ENCODE peak calls at places on chromosomes 11 and 22, in nine cellular contexts. Y is MM.1S, D is pancreas, S is PC-9, B is stomach, Q is fibroblast of lung, I is cardiac muscle cell, H is mammary epithelial cell, J is breast epithelium. U is an unnamed sample.
A peak's percentile ranks its signal among the peaks of the same experiment; 100 is the strongest.

GRCh38 chr11:45899448-45900174 is 7.5 kb downstream of the FREY1 start:
- DNase-seq in Y (no peak), Q (peak; percentile 87), B (peak; percentile 79), H (peak; percentile 80), D (peak; percentile 88), J (peak; percentile 67), S (peak; percentile 91), I (peak; percentile 87), U (peak; percentile 85)

GRCh38 chr11:113505541-113506375 is 30.6 kb upstream of the DRD2 start:
- DNase-seq in D (no peak), B (no peak), J (peak; percentile 88), Q (peak; percentile 85), H (peak; percentile 99), S (no peak), I (peak; percentile 97), Y (no peak), U (no peak)

GRCh38 chr11:10982695-10983492 is 125.0 kb upstream of the ZBED5 start:
- DNase-seq in Q (no peak), I (peak; percentile 20), S (peak; percentile 2), J (no peak), H (peak; percentile 32), Y (no peak), D (no peak), B (no peak), U (no peak)

GRCh38 chr11:131530411-131530810 is 160.0 kb downstream of the NTM start:
- DNase-seq in I (no peak), J (no peak), Y (no peak), S (no peak), D (no peak), B (no peak), H (no peak), Q (no peak), U (no peak)

GRCh38 chr11:3840870-3841425 is at the start of gene RHOG:
- DNase-seq in Q (peak; percentile 76), D (peak; percentile 82), I (peak; percentile 89), B (peak; percentile 81), H (peak; percentile 84), J (peak; percentile 73), Y (peak; percentile 81), S (peak; percentile 70), U (peak; percentile 90)

GRCh38 chr11:70942593-70942992 is 309.8 kb downstream of the SHANK2 start:
- DNase-seq in J (no peak), S (no peak), Q (no peak), H (no peak), I (no peak), D (no peak), Y (no peak), B (no peak), U (no peak)

GRCh38 chr11:7522106-7522505 is 8.3 kb downstream of the PPFIBP2 start:
- DNase-seq in S (no peak), H (no peak), Q (no peak), D (no peak), J (no peak), B (no peak), I (no peak), Y (no peak), U (no peak)

GRCh38 chr22:21052715-21053459 is 7.1 kb downstream of the LRRC74B start:
- DNase-seq in H (no peak), S (no peak), Q (no peak), J (no peak), Y (no peak), D (no peak), I (no peak), B (no peak), U (no peak)

GRCh38 chr11:94519478-94520084 is 7.3 kb downstream of the C11orf97 start:
- DNase-seq in D (no peak), I (peak; percentile 51), Y (peak; percentile 54), B (no peak), S (no peak), J (no peak), Q (peak; percentile 17), H (no peak), U (no peak)

GRCh38 chr11:121453589-121454299 is 977 bp upstream of the SORL1-AS1 start:
- DNase-seq in Y (no peak), Q (no peak), H (no peak), B (no peak), J (no peak), S (no peak), D (no peak), I (no peak), U (no peak)

GRCh38 chr11:134802598-134802997 is 390.6 kb upstream of the B3GAT1 start:
- DNase-seq in Y (no peak), Q (no peak), B (no peak), D (no peak), H (no peak), S (no peak), I (no peak), J (no peak), U (no peak)

GRCh38 chr22:37567991-37568390 is 7.7 kb downstream of the CDC42EP1 start:
- DNase-seq in B (no peak), Y (no peak), I (no peak), D (no peak), H (no peak), S (no peak), Q (no peak), J (no peak), U (no peak)

GRCh38 chr22:33737662-33738061 is 182.6 kb downstream of the LARGE1 start:
- DNase-seq in D (no peak), S (no peak), H (no peak), Y (no peak), J (no peak), Q (no peak), I (no peak), B (no peak), U (no peak)

GRCh38 chr22:28440517-28441366 is 238.9 kb downstream of the TTC28 start:
- DNase-seq in B (no peak), J (no peak), Y (no peak), S (no peak), D (no peak), Q (peak; percentile 81), I (peak; percentile 82), H (no peak), U (no peak)

GRCh38 chr11:12088047-12088481 is 22.3 kb upstream of the MICAL2 start:
- DNase-seq in S (peak; percentile 13), B (no peak), H (peak; percentile 86), D (no peak), J (peak; percentile 69), Y (no peak), I (peak; percentile 68), Q (peak; percentile 83), U (no peak)

GRCh38 chr22:37896181-37896592 is 9.9 kb upstream of the MICALL1 start:
- DNase-seq in I (peak; percentile 51), Q (no peak), D (no peak), J (peak; percentile 48), S (peak; percentile 70), H (peak; percentile 95), Y (peak; percentile 83), B (peak; percentile 42), U (no peak)

GRCh38 chr22:30655532-30655931 is 12.1 kb downstream of the DUSP18 start:
- DNase-seq in Y (no peak), S (no peak), J (no peak), Q (no peak), B (no peak), D (no peak), H (no peak), I (no peak), U (no peak)

GRCh38 chr11:68468217-68468828 is 7.8 kb downstream of the PPP6R3 start:
- DNase-seq in H (no peak), S (no peak), B (no peak), J (no peak), I (no peak), D (no peak), Q (no peak), Y (no peak), U (no peak)

GRCh38 chr22:46546466-46547178 is 9.2 kb upstream of the CELSR1 start:
- DNase-seq in S (peak; percentile 87), J (no peak), Y (no peak), Q (peak; percentile 79), D (peak; percentile 45), I (peak; percentile 86), B (peak; percentile 73), H (peak; percentile 36), U (peak; percentile 83)

GRCh38 chr22:46549565-46549840 is 12.1 kb upstream of the CELSR1 start:
- DNase-seq in Q (no peak), I (no peak), H (no peak), S (no peak), Y (no peak), D (no peak), B (no peak), J (no peak), U (peak; percentile 6)

GRCh38 chr22:46547883-46548244 is 10.4 kb upstream of the CELSR1 start:
- DNase-seq in Q (peak; percentile 90), J (peak; percentile 62), S (peak; percentile 68), I (peak; percentile 84), B (no peak), D (peak; percentile 61), Y (no peak), H (peak; percentile 71), U (peak; percentile 75)

GRCh38 chr22:46545041-46545796 is 7.8 kb upstream of the CELSR1 start:
- DNase-seq in B (no peak), D (no peak), H (peak; percentile 73), I (no peak), Y (no peak), Q (no peak), J (no peak), S (no peak), U (no peak)

GRCh38 chr22:46547179-46547882 is 9.9 kb upstream of the CELSR1 start:
- DNase-seq in Y (no peak), H (peak; percentile 89), J (peak; percentile 59), I (peak; percentile 72), B (no peak), S (peak; percentile 77), Q (peak; percentile 89), D (no peak), U (peak; percentile 63)
- H3K27ac ChIP-seq in Y (no peak overlapping the region), H (peak overlapping the region; percentile 69), J (peak overlapping the region; percentile 88), I (peak overlapping the region; percentile 100), B (peak overlapping the region; percentile 56), S (peak overlapping the region; percentile 72), Q (peak overlapping the region; percentile 89), D (peak overlapping the region; percentile 8), U (peak overlapping the region; percentile 80)

GRCh38 chr11:104339383-104339831 is 175.5 kb upstream of the PDGFD start:
- DNase-seq in Y (no peak), H (no peak), J (no peak), Q (no peak), I (no peak), S (no peak), B (no peak), D (no peak), U (no peak)
- TF ChIP-seq CTCF in Y (no peak), H (no peak), J (no peak), Q (no peak), I (no peak), S (no peak), B (no peak), D (no peak), U (no peak)

GRCh38 chr11:35214792-35215193 is 75.8 kb downstream of the CD44 start:
- DNase-seq in Y (no peak), S (peak; percentile 58), J (no peak), I (peak; percentile 86), H (peak; percentile 88), D (no peak), Q (peak; percentile 100), B (no peak), U (no peak)
- H3K27ac ChIP-seq in Y (no peak overlapping the region), S (peak overlapping the region; percentile 64), J (no peak overlapping the region), I (no peak overlapping the region), H (peak overlapping the region; percentile 9), D (no peak overlapping the region), Q (peak overlapping the region; percentile 85), B (no peak overlapping the region), U (peak overlapping the region; percentile 2)

DNA sequence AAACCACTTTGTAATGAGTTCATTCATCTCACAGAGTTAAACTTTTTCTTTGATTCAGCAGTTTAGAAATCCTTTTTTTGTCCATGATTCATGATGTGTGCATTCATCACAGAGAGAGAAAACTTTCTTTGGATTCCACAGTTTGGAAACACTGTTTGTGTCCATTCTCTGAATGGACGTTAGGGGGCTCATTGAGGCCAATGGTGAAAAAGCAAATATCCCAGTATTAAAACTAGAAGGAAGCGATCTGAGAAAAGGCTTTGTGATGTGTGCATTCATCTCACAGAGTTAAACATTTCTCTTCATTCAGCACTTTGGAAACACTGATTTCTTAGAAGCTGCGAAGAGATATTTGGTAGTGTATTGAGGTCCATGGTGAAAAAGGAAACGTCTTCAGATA is 155.6 kb upstream of the TRIM48 start:
- DNase-seq in S (no peak), H (no peak), J (no peak), B (no peak), Q (no peak), Y (no peak), D (no peak), I (no peak), U (no peak)
- TF ChIP-seq CTCF in S (peak; percentile 63), H (no peak), J (no peak), B (no peak), Q (no peak), Y (no peak), D (no peak), I (no peak), U (no peak)